ENCODE peak calls at places on chromosomes 6 and 20, in six cellular contexts. G is IMR-90, L is astrocyte of the spinal cord, S is H9, O is B cell, X is GM23338. D is an unnamed sample.

GRCh38 chr6:51495806-51496380 is 591.5 kb downstream of the PKHD1 start:
- DNase-seq in L (no peak), X (no peak), S (no peak), G (no peak), O (no peak), D (no peak)

GRCh38 chr6:107718341-107718740 is 105.8 kb downstream of the SCML4 start:
- DNase-seq in G (no peak), S (no peak), O (no peak), X (no peak), L (no peak), D (no peak)

GRCh38 chr6:152696543-152696942 is 1.2 kb upstream of the MYCT1 start:
- DNase-seq in L (peak), X (no peak), O (no peak), G (peak), S (no peak), D (no peak)

GRCh38 chr6:149925974-149926777 is 3.3 kb upstream of the RAET1G start:
- DNase-seq in X (peak), L (peak), G (peak), S (peak), O (peak), D (peak)

GRCh38 chr6:1257778-1258177 is 54.1 kb upstream of the FOXQ1 start:
- DNase-seq in O (no peak), S (no peak), L (no peak), G (no peak), X (no peak), D (no peak)

GRCh38 chr6:12645941-12646340 is 70.6 kb upstream of the PHACTR1 start:
- DNase-seq in S (no peak), O (no peak), L (no peak), G (peak), X (no peak), D (no peak)

GRCh38 chr6:170083236-170084051 is 207.4 kb downstream of the DLL1 start:
- DNase-seq in S (no peak), X (no peak), O (peak), G (no peak), L (no peak), D (peak)

GRCh38 chr6:13590574-13591153 is 16.3 kb downstream of the SIRT5 start:
- DNase-seq in G (no peak), S (no peak), L (no peak), X (no peak), O (no peak), D (no peak)

GRCh38 chr6:5936140-5936539 is 70.6 kb downstream of the NRN1 start:
- DNase-seq in L (no peak), O (no peak), S (no peak), G (no peak), X (no peak), D (no peak)

GRCh38 chr6:168908887-168909286 is 344.8 kb downstream of the THBS2 start:
- DNase-seq in O (no peak), L (peak), X (no peak), S (no peak), G (peak), D (no peak)

GRCh38 chr6:64998173-64998572 is 708.9 kb downstream of the EYS start:
- DNase-seq in G (no peak), O (no peak), X (no peak), L (no peak), S (no peak), D (no peak)
- TF ChIP-seq CTCF in G (no peak), O (no peak), X (no peak), L (no peak), S (no peak), D (no peak)

GRCh38 chr6:161837854-161838253 is 564.0 kb upstream of the AGPAT4 start:
- DNase-seq in G (no peak), L (peak), X (no peak), O (no peak), S (no peak), D (no peak)

GRCh38 chr6:161837449-161837735 is 563.5 kb upstream of the AGPAT4 start:
- DNase-seq in X (no peak), S (no peak), G (no peak), L (no peak), O (no peak), D (no peak)

GRCh38 chr6:161838306-161839035 is 564.6 kb upstream of the AGPAT4 start:
- DNase-seq in O (no peak), L (no peak), X (peak), G (no peak), S (peak), D (no peak)

GRCh38 chr6:161835426-161836029 is 561.7 kb upstream of the AGPAT4 start:
- DNase-seq in L (peak), O (no peak), X (peak), G (no peak), S (no peak), D (no peak)

GRCh38 chr6:161836643-161837448 is 563.0 kb upstream of the AGPAT4 start:
- DNase-seq in G (no peak), L (peak), S (no peak), O (no peak), X (peak), D (no peak)
- TF ChIP-seq CTCF in G (no peak), L (peak), S (peak), O (no peak), X (peak), D (peak)

GRCh38 chr6:25494469-25494868 is 157.5 kb upstream of the SCGN start:
- DNase-seq in O (no peak), L (no peak), X (no peak), G (no peak), S (no peak), D (no peak)
- TF ChIP-seq CTCF in O (no peak), L (no peak), X (no peak), G (no peak), S (no peak), D (no peak)

DNA sequence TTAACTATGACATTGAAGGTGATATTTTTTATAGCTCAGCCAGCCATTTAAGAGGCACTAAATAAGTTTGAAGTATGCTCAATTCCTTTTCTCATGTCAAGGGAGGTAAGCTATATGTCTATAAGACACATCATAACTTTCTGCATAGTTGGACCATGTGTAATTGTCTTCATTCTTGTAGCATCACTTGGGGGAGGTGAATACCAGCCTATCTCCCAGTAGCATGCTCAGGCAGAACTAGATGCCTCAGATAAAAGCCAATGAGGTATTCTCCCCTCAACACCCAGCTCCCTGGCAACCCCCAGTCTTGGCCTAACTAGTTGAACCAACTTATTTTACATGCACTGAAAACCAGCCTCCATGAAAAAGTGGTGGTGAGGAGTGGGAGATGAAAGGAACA is 158.3 kb upstream of the JAG1 start:
- DNase-seq in O (no peak), G (peak), X (no peak), S (no peak), L (no peak), D (no peak)
- TF ChIP-seq CTCF in O (no peak), G (no peak), X (no peak), S (no peak), L (no peak), D (no peak)

GRCh38 chr20:48658198-48658476 is 169.7 kb downstream of the PREX1 start:
- DNase-seq in L (no peak), G (no peak), O (no peak), X (no peak), S (no peak), D (no peak)

GRCh38 chr20:48658505-48658904 is 169.3 kb downstream of the PREX1 start:
- DNase-seq in G (no peak), L (no peak), X (no peak), S (no peak), O (no peak), D (no peak)

GRCh38 chr20:48660788-48661187 is 167.0 kb downstream of the PREX1 start:
- DNase-seq in G (no peak), S (no peak), O (no peak), L (no peak), X (no peak), D (no peak)

GRCh38 chr20:48659888-48660287 is 167.9 kb downstream of the PREX1 start:
- DNase-seq in S (no peak), L (no peak), X (no peak), O (no peak), G (no peak), D (no peak)

GRCh38 chr20:48661575-48662473 is 166.0 kb downstream of the PREX1 start:
- DNase-seq in O (no peak), X (no peak), G (no peak), L (no peak), S (no peak), D (no peak)
- TF ChIP-seq CTCF in O (no peak), X (no peak), G (no peak), L (peak), S (no peak), D (no peak)

GRCh38 chr6:154682633-154683125 is 50.5 kb upstream of the SCAF8 start:
- DNase-seq in G (no peak), O (no peak), S (no peak), X (no peak), L (no peak), D (no peak)

GRCh38 chr6:154686162-154686561 is 47.1 kb upstream of the SCAF8 start:
- DNase-seq in O (no peak), G (no peak), X (no peak), L (no peak), S (no peak), D (no peak)

GRCh38 chr6:154689654-154690053 is 43.6 kb upstream of the SCAF8 start:
- DNase-seq in L (no peak), S (no peak), X (no peak), O (no peak), G (no peak), D (no peak)

DNA sequence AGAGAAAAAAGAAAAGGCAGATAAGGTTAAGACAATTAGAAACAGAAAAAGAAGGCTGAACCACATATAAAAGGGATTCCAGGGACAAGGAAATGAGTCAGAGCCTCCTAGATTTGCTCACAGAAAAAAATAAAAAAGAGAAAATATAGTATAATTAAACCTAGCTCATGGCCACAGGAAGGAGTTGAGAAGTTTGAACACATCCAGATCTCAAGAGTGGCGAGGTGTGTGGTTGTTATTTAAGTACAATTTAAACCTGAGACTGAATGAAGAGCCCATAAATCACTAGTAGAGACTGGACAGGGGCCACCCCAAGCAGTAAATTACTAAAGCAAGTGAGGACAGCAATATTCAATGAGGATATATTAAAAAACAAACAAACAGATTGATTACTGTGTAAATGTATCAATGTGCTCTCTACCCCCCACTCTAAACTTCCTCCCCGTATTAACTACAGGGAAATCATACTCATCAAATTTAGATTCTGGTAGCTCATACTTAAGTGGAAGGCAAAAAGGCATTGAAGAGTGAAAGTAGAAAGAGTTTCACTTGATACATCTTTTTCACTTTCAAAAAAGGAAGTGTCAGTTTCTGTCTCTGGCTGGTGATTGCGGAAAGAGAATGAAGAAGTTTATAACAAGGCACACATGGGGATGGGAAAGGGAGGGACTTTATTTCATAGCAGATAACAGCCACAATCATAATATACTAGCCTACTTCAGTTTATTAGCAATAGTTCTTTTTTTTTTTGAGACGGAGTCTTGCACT is 49.3 kb upstream of the SCAF8 start:
- DNase-seq in G (peak), L (peak), S (no peak), X (no peak), O (peak), D (no peak)
- TF ChIP-seq CTCF in G (no peak), L (no peak), S (no peak), X (no peak), O (no peak), D (no peak)

GRCh38 chr6:105836889-105837288 is 249.2 kb upstream of the PRDM1 start:
- DNase-seq in L (no peak), X (no peak), O (no peak), S (no peak), G (peak), D (no peak)

GRCh38 chr6:105838156-105838555 is 248.0 kb upstream of the PRDM1 start:
- DNase-seq in G (peak), O (no peak), X (no peak), S (no peak), L (no peak), D (no peak)

GRCh38 chr6:105834548-105834947 is 251.6 kb upstream of the PRDM1 start:
- DNase-seq in X (no peak), S (no peak), O (no peak), G (no peak), L (no peak), D (no peak)

GRCh38 chr6:105836379-105836778 is 249.8 kb upstream of the PRDM1 start:
- DNase-seq in S (no peak), L (no peak), O (no peak), G (no peak), X (no peak), D (no peak)

DNA sequence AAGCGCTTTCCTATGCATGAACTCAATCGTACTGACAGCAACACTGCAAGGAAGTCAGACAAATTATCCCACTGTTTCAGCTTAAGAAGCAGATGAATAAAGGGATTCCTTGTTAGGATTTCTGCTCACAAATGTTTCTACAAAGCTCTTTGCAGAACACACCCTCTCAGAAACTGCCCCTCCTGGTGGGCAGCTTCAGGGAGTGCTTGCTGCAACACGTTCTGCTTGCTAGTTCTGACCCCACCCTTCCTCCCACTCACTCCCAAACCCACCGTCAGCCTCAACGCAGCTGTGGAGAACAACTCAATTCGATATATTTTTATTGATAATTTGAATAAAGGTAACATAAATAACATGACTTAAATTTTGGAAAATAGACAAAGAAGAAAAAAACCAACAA is 250.8 kb upstream of the PRDM1 start:
- DNase-seq in G (peak), L (peak), S (peak), O (no peak), X (peak), D (no peak)
- TF ChIP-seq CTCF in G (peak), L (peak), S (peak), O (peak), X (peak), D (peak)

GRCh38 chr20:49712918-49713778 is 530 bp downstream of the B4GALT5 start:
- DNase-seq in L (no peak), X (peak), G (peak), S (peak), O (peak), D (peak)
- TF ChIP-seq CTCF in L (no peak), X (no peak), G (peak), S (no peak), O (no peak), D (peak)